ENCODE peak calls at places on chromosomes 4 and X, in four cellular contexts. O is psoas muscle, Q is neuronal stem cell, C is SK-N-SH. T is an unnamed sample. For H3K4me1 and H3K27me3, the result is how much of the 10 kb centered on the place peaks cover.

GRCh38 chr4:169620846-169621228 is 459 bp downstream of the CLCN3 start:
- DNase-seq in C (peak), Q (peak), O (no peak), T (no peak)

GRCh38 chrX:68183612-68184214 is 249.6 kb downstream of the OPHN1 start:
- DNase-seq in C (peak), O (no peak), Q (no peak), T (no peak)

GRCh38 chrX:56763556-56764152 is 34.6 kb downstream of the NBDY start:
- DNase-seq in Q (no peak), C (peak), O (peak), T (peak)

GRCh38 chr4:6236816-6237390 is 32.7 kb upstream of the WFS1 start:
- DNase-seq in Q (no peak), O (no peak), C (no peak), T (no peak)

GRCh38 chr4:2333356-2333841 is 71.5 kb upstream of the MXD4 start:
- DNase-seq in O (no peak), C (peak), Q (no peak), T (no peak)

GRCh38 chr4:140726776-140727500 is 29.2 kb downstream of the TBC1D9 start:
- DNase-seq in C (no peak), O (no peak), Q (no peak), T (no peak)

GRCh38 chrX:12480956-12481355 is 310.3 kb upstream of the PRPS2 start:
- DNase-seq in Q (no peak), O (no peak), C (no peak), T (no peak)

GRCh38 chr4:59973496-59973895 is 1226.6 kb upstream of the ADGRL3 start:
- DNase-seq in O (no peak), Q (no peak), C (no peak), T (no peak)

GRCh38 chrX:72111011-72111708 is 20.6 kb downstream of the RTL5 start:
- DNase-seq in C (no peak), O (no peak), Q (no peak), T (no peak)

GRCh38 chr4:118270492-118270891 is 82.3 kb downstream of the PRSS12 start:
- DNase-seq in C (peak), Q (peak), O (no peak), T (no peak)

GRCh38 chrX:53714580-53715335 is 28.2 kb upstream of the HUWE1 start:
- DNase-seq in O (no peak), Q (no peak), C (no peak), T (no peak)

GRCh38 chr4:89316931-89317366 is 9.3 kb upstream of the GPRIN3 start:
- DNase-seq in O (no peak), C (no peak), Q (no peak), T (no peak)

GRCh38 chr4:76641758-76642157 is 206.7 kb downstream of the SHROOM3 start:
- DNase-seq in O (no peak), C (no peak), Q (no peak), T (no peak)

GRCh38 chr4:114691865-114692264 is 93.3 kb downstream of the UGT8 start:
- DNase-seq in Q (no peak), C (no peak), O (no peak), T (no peak)

GRCh38 chr4:139556735-139557505 is 901 bp upstream of the SETD7 start:
- DNase-seq in Q (no peak), O (peak), C (peak), T (peak)
- H3K4me1 ChIP-seq in Q (under half), O (under half), C (under half), T (under half)

GRCh38 chrX:25020391-25021131 is 4.8 kb upstream of the ARX start:
- DNase-seq in Q (no peak), O (peak), C (peak), T (peak)
- H3K27me3 ChIP-seq in Q (under half), O (half or more), C (half or more), T (under half)

GRCh38 chrX:16882188-16882587 is 12.0 kb upstream of the RBBP7 start:
- DNase-seq in Q (no peak), O (peak), C (peak), T (no peak)

GRCh38 chrX:16885628-16886027 is 15.5 kb upstream of the RBBP7 start:
- DNase-seq in C (no peak), Q (no peak), O (no peak), T (no peak)

GRCh38 chrX:16883487-16883804 is 13.3 kb upstream of the RBBP7 start:
- DNase-seq in O (no peak), Q (no peak), C (no peak), T (no peak)

DNA sequence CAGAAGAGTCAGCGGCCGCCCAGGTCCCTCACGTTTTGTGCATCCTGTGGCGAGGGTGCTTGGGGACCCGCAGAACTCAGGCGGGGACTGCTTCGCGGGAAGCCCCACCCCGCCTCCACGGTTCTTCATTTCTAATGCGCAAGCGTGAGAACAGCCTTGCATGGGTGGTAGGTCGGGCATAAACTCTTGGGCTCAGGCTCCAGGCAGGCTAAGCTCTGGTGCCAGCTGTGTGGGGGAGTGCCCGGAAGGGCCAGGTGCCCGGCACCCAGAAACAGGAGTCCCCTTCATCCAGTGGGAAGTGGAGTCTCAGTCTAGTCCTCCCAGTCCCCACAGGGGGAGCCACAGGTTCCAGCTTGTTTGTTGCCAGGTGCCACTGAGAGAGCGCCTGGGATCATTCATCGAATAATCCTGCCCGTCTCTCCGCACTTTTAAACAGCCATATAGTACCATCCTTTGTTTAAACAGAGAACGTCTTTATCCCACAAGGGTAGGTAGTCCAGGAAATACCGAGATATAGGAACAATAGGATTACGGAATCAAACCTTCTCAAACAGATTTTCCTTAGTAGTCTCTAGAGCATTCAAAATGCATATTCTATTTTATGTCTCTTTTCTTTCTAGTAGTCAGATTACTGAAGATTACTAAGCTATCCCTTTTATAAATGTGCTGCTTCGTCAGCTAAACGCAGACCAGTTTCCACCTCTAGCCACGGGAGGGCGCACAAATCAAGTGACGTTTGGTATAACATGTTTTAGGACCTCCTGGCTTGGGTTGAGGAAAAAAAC is 12.7 kb upstream of the RBBP7 start:
- DNase-seq in Q (peak), O (peak), C (peak), T (peak)
- H3K4me3 ChIP-seq in Q (peak), O (peak), C (peak), T (peak)

GRCh38 chrX:101037231-101037630 is 14.7 kb downstream of the TRMT2B start:
- DNase-seq in Q (no peak), O (no peak), C (no peak), T (no peak)
- H3K4me1 ChIP-seq in Q (under half), O (under half), C (under half), T (under half)